ENCODE peak calls at places on chromosomes 3 and 15, in nine cellular contexts. One of them, this sample, is unnamed.

GRCh38 chr3:42846682-42847522 is 28.8 kb downstream of the CYP8B1 start:
- DNase-seq in pancreas: no peak
- DNase-seq in right cardiac atrium: peak; percentile 71
- DNase-seq in CD4-positive, CD25-positive, alpha-beta regulatory T cell: peak; percentile 11
- DNase-seq in CD8-positive, alpha-beta T cell: no peak
- DNase-seq in spleen: peak; percentile 85
- DNase-seq in psoas muscle: no peak
- DNase-seq in adrenal gland: peak; percentile 37
- DNase-seq in neuronal stem cell: no peak
- DNase-seq in this sample: no peak

GRCh38 chr3:38739396-38739689 is 76.7 kb downstream of the SCN10A start:
- DNase-seq in pancreas: no peak
- DNase-seq in right cardiac atrium: no peak
- DNase-seq in CD4-positive, CD25-positive, alpha-beta regulatory T cell: no peak
- DNase-seq in CD8-positive, alpha-beta T cell: no peak
- DNase-seq in spleen: no peak
- DNase-seq in psoas muscle: no peak
- DNase-seq in adrenal gland: no peak
- DNase-seq in neuronal stem cell: no peak
- DNase-seq in this sample: no peak

GRCh38 chr3:20574746-20575145 is 388.7 kb upstream of the SGO1 start:
- DNase-seq in pancreas: no peak
- DNase-seq in right cardiac atrium: no peak
- DNase-seq in CD4-positive, CD25-positive, alpha-beta regulatory T cell: no peak
- DNase-seq in CD8-positive, alpha-beta T cell: no peak
- DNase-seq in spleen: no peak
- DNase-seq in psoas muscle: no peak
- DNase-seq in adrenal gland: no peak
- DNase-seq in neuronal stem cell: no peak
- DNase-seq in this sample: no peak

GRCh38 chr15:70762469-70763119 is 764 bp downstream of the UACA start:
- DNase-seq in pancreas: peak; percentile 49
- DNase-seq in right cardiac atrium: peak; percentile 73
- DNase-seq in CD4-positive, CD25-positive, alpha-beta regulatory T cell: no peak
- DNase-seq in CD8-positive, alpha-beta T cell: no peak
- DNase-seq in spleen: peak; percentile 87
- DNase-seq in psoas muscle: peak; percentile 50
- DNase-seq in adrenal gland: peak; percentile 47
- DNase-seq in neuronal stem cell: peak; percentile 38
- DNase-seq in this sample: peak; percentile 59

GRCh38 chr3:89179355-89179997 is 72.1 kb downstream of the EPHA3 start:
- DNase-seq in pancreas: no peak
- DNase-seq in right cardiac atrium: peak; percentile 46
- DNase-seq in CD4-positive, CD25-positive, alpha-beta regulatory T cell: no peak
- DNase-seq in CD8-positive, alpha-beta T cell: no peak
- DNase-seq in spleen: no peak
- DNase-seq in psoas muscle: no peak
- DNase-seq in adrenal gland: no peak
- DNase-seq in neuronal stem cell: no peak
- DNase-seq in this sample: no peak

GRCh38 chr15:78418239-78418638 is 19.8 kb upstream of the IREB2 start:
- DNase-seq in pancreas: no peak
- DNase-seq in right cardiac atrium: no peak
- DNase-seq in CD4-positive, CD25-positive, alpha-beta regulatory T cell: no peak
- DNase-seq in CD8-positive, alpha-beta T cell: no peak
- DNase-seq in spleen: no peak
- DNase-seq in psoas muscle: no peak
- DNase-seq in adrenal gland: no peak
- DNase-seq in neuronal stem cell: no peak
- DNase-seq in this sample: no peak

GRCh38 chr3:187210555-187211327 is 13.5 kb downstream of the RTP1 start:
- DNase-seq in pancreas: no peak
- DNase-seq in right cardiac atrium: no peak
- DNase-seq in CD4-positive, CD25-positive, alpha-beta regulatory T cell: no peak
- DNase-seq in CD8-positive, alpha-beta T cell: no peak
- DNase-seq in spleen: no peak
- DNase-seq in psoas muscle: no peak
- DNase-seq in adrenal gland: no peak
- DNase-seq in neuronal stem cell: peak; percentile 23
- DNase-seq in this sample: peak; percentile 85

GRCh38 chr15:77025941-77026411 is 31.1 kb downstream of the PSTPIP1 start:
- DNase-seq in pancreas: peak; percentile 9
- DNase-seq in right cardiac atrium: peak; percentile 13
- DNase-seq in CD4-positive, CD25-positive, alpha-beta regulatory T cell: no peak
- DNase-seq in CD8-positive, alpha-beta T cell: no peak
- DNase-seq in spleen: peak; percentile 41
- DNase-seq in psoas muscle: no peak
- DNase-seq in adrenal gland: peak; percentile 3
- DNase-seq in neuronal stem cell: no peak
- DNase-seq in this sample: no peak

GRCh38 chr15:71237456-71238188 is 122.4 kb downstream of the THSD4 start:
- DNase-seq in pancreas: no peak
- DNase-seq in right cardiac atrium: peak; percentile 92
- DNase-seq in CD4-positive, CD25-positive, alpha-beta regulatory T cell: no peak
- DNase-seq in CD8-positive, alpha-beta T cell: no peak
- DNase-seq in spleen: no peak
- DNase-seq in psoas muscle: peak; percentile 26
- DNase-seq in adrenal gland: peak; percentile 44
- DNase-seq in neuronal stem cell: no peak
- DNase-seq in this sample: peak; percentile 96

GRCh38 chr3:186653984-186654383 is 11.8 kb upstream of the HRG start:
- DNase-seq in pancreas: no peak
- DNase-seq in right cardiac atrium: no peak
- DNase-seq in CD4-positive, CD25-positive, alpha-beta regulatory T cell: no peak
- DNase-seq in CD8-positive, alpha-beta T cell: no peak
- DNase-seq in spleen: no peak
- DNase-seq in psoas muscle: no peak
- DNase-seq in adrenal gland: no peak
- DNase-seq in neuronal stem cell: peak; percentile 27
- DNase-seq in this sample: peak; percentile 13

GRCh38 chr3:14440531-14441239 is 38.3 kb downstream of the SLC6A6 start:
- DNase-seq in pancreas: no peak
- DNase-seq in right cardiac atrium: peak; percentile 55
- DNase-seq in CD4-positive, CD25-positive, alpha-beta regulatory T cell: no peak
- DNase-seq in CD8-positive, alpha-beta T cell: no peak
- DNase-seq in spleen: no peak
- DNase-seq in psoas muscle: no peak
- DNase-seq in adrenal gland: no peak
- DNase-seq in neuronal stem cell: peak; percentile 74
- DNase-seq in this sample: no peak

GRCh38 chr3:132983143-132983770 is 54.9 kb upstream of the TMEM108 start:
- DNase-seq in pancreas: no peak
- DNase-seq in right cardiac atrium: no peak
- DNase-seq in CD4-positive, CD25-positive, alpha-beta regulatory T cell: no peak
- DNase-seq in CD8-positive, alpha-beta T cell: no peak
- DNase-seq in spleen: no peak
- DNase-seq in psoas muscle: no peak
- DNase-seq in adrenal gland: no peak
- DNase-seq in neuronal stem cell: no peak
- DNase-seq in this sample: no peak

GRCh38 chr15:64842986-64843561 is 1.4 kb downstream of the PLEKHO2 start:
- DNase-seq in pancreas: peak; percentile 47
- DNase-seq in right cardiac atrium: peak; percentile 87
- DNase-seq in CD4-positive, CD25-positive, alpha-beta regulatory T cell: peak; percentile 25
- DNase-seq in CD8-positive, alpha-beta T cell: no peak
- DNase-seq in spleen: peak; percentile 87
- DNase-seq in psoas muscle: peak; percentile 80
- DNase-seq in adrenal gland: peak; percentile 67
- DNase-seq in neuronal stem cell: no peak
- DNase-seq in this sample: peak; percentile 38

GRCh38 chr3:42502429-42503250 is at the start of gene VIPR1:
- DNase-seq in pancreas: peak; percentile 87
- DNase-seq in right cardiac atrium: peak; percentile 88
- DNase-seq in CD4-positive, CD25-positive, alpha-beta regulatory T cell: peak; percentile 93
- DNase-seq in CD8-positive, alpha-beta T cell: peak; percentile 94
- DNase-seq in spleen: peak; percentile 95
- DNase-seq in psoas muscle: peak; percentile 63
- DNase-seq in adrenal gland: peak; percentile 65
- DNase-seq in neuronal stem cell: peak; percentile 53
- DNase-seq in this sample: peak; percentile 39

GRCh38 chr15:101176625-101177024 is 75.2 kb downstream of the CHSY1 start:
- DNase-seq in pancreas: no peak
- DNase-seq in right cardiac atrium: peak; percentile 66
- DNase-seq in CD4-positive, CD25-positive, alpha-beta regulatory T cell: no peak
- DNase-seq in CD8-positive, alpha-beta T cell: no peak
- DNase-seq in spleen: no peak
- DNase-seq in psoas muscle: no peak
- DNase-seq in adrenal gland: no peak
- DNase-seq in neuronal stem cell: no peak
- DNase-seq in this sample: no peak

GRCh38 chr3:17231537-17232261 is 346.9 kb downstream of the PLCL2 start:
- DNase-seq in pancreas: no peak
- DNase-seq in right cardiac atrium: no peak
- DNase-seq in CD4-positive, CD25-positive, alpha-beta regulatory T cell: no peak
- DNase-seq in CD8-positive, alpha-beta T cell: no peak
- DNase-seq in spleen: no peak
- DNase-seq in psoas muscle: no peak
- DNase-seq in adrenal gland: no peak
- DNase-seq in neuronal stem cell: no peak
- DNase-seq in this sample: no peak

GRCh38 chr3:192155194-192155593 is 572.1 kb downstream of the FGF12 start:
- DNase-seq in pancreas: no peak
- DNase-seq in right cardiac atrium: no peak
- DNase-seq in CD4-positive, CD25-positive, alpha-beta regulatory T cell: no peak
- DNase-seq in CD8-positive, alpha-beta T cell: no peak
- DNase-seq in spleen: no peak
- DNase-seq in psoas muscle: no peak
- DNase-seq in adrenal gland: no peak
- DNase-seq in neuronal stem cell: no peak
- DNase-seq in this sample: no peak

GRCh38 chr3:38566215-38566528 is 70.0 kb downstream of the EXOG start:
- DNase-seq in pancreas: peak; percentile 4
- DNase-seq in right cardiac atrium: no peak
- DNase-seq in CD4-positive, CD25-positive, alpha-beta regulatory T cell: no peak
- DNase-seq in CD8-positive, alpha-beta T cell: no peak
- DNase-seq in spleen: peak; percentile 55
- DNase-seq in psoas muscle: no peak
- DNase-seq in adrenal gland: no peak
- DNase-seq in neuronal stem cell: no peak
- DNase-seq in this sample: no peak

GRCh38 chr15:74888716-74889115 is 1.1 kb upstream of the MPI start:
- DNase-seq in pancreas: no peak
- DNase-seq in right cardiac atrium: no peak
- DNase-seq in CD4-positive, CD25-positive, alpha-beta regulatory T cell: no peak
- DNase-seq in CD8-positive, alpha-beta T cell: no peak
- DNase-seq in spleen: no peak
- DNase-seq in psoas muscle: no peak
- DNase-seq in adrenal gland: no peak
- DNase-seq in neuronal stem cell: no peak
- DNase-seq in this sample: no peak

GRCh38 chr3:149971403-149972075 is 844 bp upstream of the PFN2 start:
- DNase-seq in pancreas: peak; percentile 53
- DNase-seq in right cardiac atrium: peak; percentile 84
- DNase-seq in CD4-positive, CD25-positive, alpha-beta regulatory T cell: peak; percentile 30
- DNase-seq in CD8-positive, alpha-beta T cell: peak; percentile 30
- DNase-seq in spleen: peak; percentile 82
- DNase-seq in psoas muscle: peak; percentile 72
- DNase-seq in adrenal gland: peak; percentile 68
- DNase-seq in neuronal stem cell: no peak
- DNase-seq in this sample: peak; percentile 78

GRCh38 chr3:113287111-113287817 is 75.9 kb downstream of the BOC start:
- DNase-seq in pancreas: no peak
- DNase-seq in right cardiac atrium: peak; percentile 48
- DNase-seq in CD4-positive, CD25-positive, alpha-beta regulatory T cell: no peak
- DNase-seq in CD8-positive, alpha-beta T cell: no peak
- DNase-seq in spleen: no peak
- DNase-seq in psoas muscle: no peak
- DNase-seq in adrenal gland: peak; percentile 42
- DNase-seq in neuronal stem cell: no peak
- DNase-seq in this sample: peak; percentile 80

DNA sequence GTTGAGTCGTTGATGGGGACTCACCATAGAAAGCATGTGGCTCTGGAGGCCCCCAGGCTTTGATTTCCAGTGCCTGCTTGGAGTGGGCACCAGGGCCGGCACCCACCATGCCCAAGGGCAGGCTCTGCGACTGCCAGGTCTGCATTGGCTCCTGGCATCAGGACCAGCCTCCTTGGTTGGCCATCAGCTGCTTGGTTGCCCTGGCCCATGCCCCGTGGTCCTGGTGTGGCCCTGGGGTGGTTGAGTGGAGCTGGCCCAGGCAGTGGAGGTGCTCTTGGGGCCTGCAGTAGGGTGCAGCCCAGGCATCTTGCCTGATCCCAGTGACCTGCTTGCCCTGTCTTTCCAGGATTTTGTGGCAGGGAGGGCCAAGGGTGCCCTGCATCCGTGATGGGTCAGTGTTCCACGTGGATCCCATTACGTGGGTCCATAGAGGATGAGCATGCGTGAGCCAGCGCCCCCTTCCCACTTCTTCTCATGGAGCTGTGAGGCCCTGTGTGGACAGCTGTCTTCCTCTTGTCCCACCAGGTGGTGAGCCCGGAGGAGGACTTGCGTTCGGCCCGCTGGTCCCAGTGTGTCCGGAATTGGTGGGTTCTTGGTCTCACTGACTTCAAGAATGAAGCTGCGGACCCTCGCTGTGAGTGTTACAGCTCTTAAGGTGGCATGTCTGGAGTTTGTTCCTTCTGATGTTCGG is 187.0 kb downstream of the UBE3A start:
- DNase-seq in pancreas: no peak
- DNase-seq in right cardiac atrium: peak; percentile 20
- DNase-seq in CD4-positive, CD25-positive, alpha-beta regulatory T cell: no peak
- DNase-seq in CD8-positive, alpha-beta T cell: no peak
- DNase-seq in spleen: peak; percentile 64
- DNase-seq in psoas muscle: peak; percentile 7
- DNase-seq in adrenal gland: no peak
- DNase-seq in neuronal stem cell: no peak
- DNase-seq in this sample: no peak
- H3K9me3 ChIP-seq in pancreas: no peaks in the 10 kb centered on the region
- H3K9me3 ChIP-seq in right cardiac atrium: peaks cover 2% of the 10 kb centered on the region
- H3K9me3 ChIP-seq in CD4-positive, CD25-positive, alpha-beta regulatory T cell: peaks cover 22% of the 10 kb centered on the region
- H3K9me3 ChIP-seq in CD8-positive, alpha-beta T cell: no peaks in the 10 kb centered on the region
- H3K9me3 ChIP-seq in spleen: no peaks in the 10 kb centered on the region
- H3K9me3 ChIP-seq in psoas muscle: peaks cover 12% of the 10 kb centered on the region
- H3K9me3 ChIP-seq in adrenal gland: no peaks in the 10 kb centered on the region
- H3K9me3 ChIP-seq in neuronal stem cell: peaks cover 20% of the 10 kb centered on the region
- H3K9me3 ChIP-seq in this sample: no peaks in the 10 kb centered on the region

GRCh38 chr15:99486371-99487336 is 79.1 kb upstream of the MEF2A start:
- DNase-seq in pancreas: peak; percentile 70
- DNase-seq in right cardiac atrium: peak; percentile 95
- DNase-seq in CD4-positive, CD25-positive, alpha-beta regulatory T cell: peak; percentile 27
- DNase-seq in CD8-positive, alpha-beta T cell: no peak
- DNase-seq in spleen: peak; percentile 89
- DNase-seq in psoas muscle: peak; percentile 88
- DNase-seq in adrenal gland: peak; percentile 75
- DNase-seq in neuronal stem cell: peak; percentile 15
- DNase-seq in this sample: peak; percentile 100
- H3K4me3 ChIP-seq in pancreas: peak overlapping the region; percentile 36
- H3K4me3 ChIP-seq in right cardiac atrium: peak overlapping the region; percentile 38
- H3K4me3 ChIP-seq in CD4-positive, CD25-positive, alpha-beta regulatory T cell: no peak overlapping the region
- H3K4me3 ChIP-seq in CD8-positive, alpha-beta T cell: peak overlapping the region; percentile 37
- H3K4me3 ChIP-seq in spleen: peak overlapping the region; percentile 12
- H3K4me3 ChIP-seq in psoas muscle: peak overlapping the region; percentile 50
- H3K4me3 ChIP-seq in adrenal gland: peak overlapping the region; percentile 51
- H3K4me3 ChIP-seq in neuronal stem cell: peak overlapping the region; percentile 71
- H3K4me3 ChIP-seq in this sample: peak overlapping the region; percentile 5

GRCh38 chr3:62369476-62369743 is 3.9 kb downstream of the FEZF2 start:
- DNase-seq in pancreas: no peak
- DNase-seq in right cardiac atrium: no peak
- DNase-seq in CD4-positive, CD25-positive, alpha-beta regulatory T cell: no peak
- DNase-seq in CD8-positive, alpha-beta T cell: no peak
- DNase-seq in spleen: no peak
- DNase-seq in psoas muscle: no peak
- DNase-seq in adrenal gland: no peak
- DNase-seq in neuronal stem cell: no peak
- DNase-seq in this sample: no peak
- H3K9me3 ChIP-seq in pancreas: no peaks in the 10 kb centered on the region
- H3K9me3 ChIP-seq in right cardiac atrium: no peaks in the 10 kb centered on the region
- H3K9me3 ChIP-seq in CD4-positive, CD25-positive, alpha-beta regulatory T cell: no peaks in the 10 kb centered on the region
- H3K9me3 ChIP-seq in CD8-positive, alpha-beta T cell: no peaks in the 10 kb centered on the region
- H3K9me3 ChIP-seq in spleen: no peaks in the 10 kb centered on the region
- H3K9me3 ChIP-seq in psoas muscle: no peaks in the 10 kb centered on the region
- H3K9me3 ChIP-seq in adrenal gland: no peaks in the 10 kb centered on the region
- H3K9me3 ChIP-seq in neuronal stem cell: no peaks in the 10 kb centered on the region
- H3K9me3 ChIP-seq in this sample: no peaks in the 10 kb centered on the region

GRCh38 chr3:52444860-52445793 is at the start of gene SEMA3G:
- DNase-seq in pancreas: peak; percentile 84
- DNase-seq in right cardiac atrium: peak; percentile 90
- DNase-seq in CD4-positive, CD25-positive, alpha-beta regulatory T cell: peak; percentile 89
- DNase-seq in CD8-positive, alpha-beta T cell: peak; percentile 77
- DNase-seq in spleen: peak; percentile 91
- DNase-seq in psoas muscle: peak; percentile 74
- DNase-seq in adrenal gland: no peak
- DNase-seq in neuronal stem cell: no peak
- DNase-seq in this sample: peak; percentile 56
- H3K4me3 ChIP-seq in pancreas: no peak within 1 kb of the TSS
- H3K4me3 ChIP-seq in right cardiac atrium: no peak within 1 kb of the TSS
- H3K4me3 ChIP-seq in CD4-positive, CD25-positive, alpha-beta regulatory T cell: peak within 1 kb of the TSS; percentile 44
- H3K4me3 ChIP-seq in CD8-positive, alpha-beta T cell: no peak within 1 kb of the TSS
- H3K4me3 ChIP-seq in spleen: peak within 1 kb of the TSS; percentile 14
- H3K4me3 ChIP-seq in psoas muscle: peak within 1 kb of the TSS; percentile 57
- H3K4me3 ChIP-seq in adrenal gland: no peak within 1 kb of the TSS
- H3K4me3 ChIP-seq in neuronal stem cell: peak within 1 kb of the TSS; percentile 56
- H3K4me3 ChIP-seq in this sample: no peak within 1 kb of the TSS

This sample was measured in MG63.